ENCODE peak calls at places on chromosomes 11 and 22, in ten cellular contexts. One of them, this sample, is unnamed.

GRCh38 chr11:28966951-28967350 is 858.8 kb downstream of the METTL15 start:
- DNase-seq in body of pancreas: no peak
- DNase-seq in HepG2: no peak
- DNase-seq in IMR-90: peak; percentile 55
- DNase-seq in A549: no peak
- DNase-seq in right lobe of liver: no peak
- DNase-seq in adrenal gland: no peak
- DNase-seq in stomach: no peak
- DNase-seq in heart left ventricle: no peak
- DNase-seq in H1: no peak
- DNase-seq in this sample: no peak

GRCh38 chr11:114202011-114202609 is 94.1 kb upstream of the NNMT start:
- DNase-seq in H1: no peak
- DNase-seq in stomach: no peak
- DNase-seq in A549: no peak
- DNase-seq in HepG2: no peak
- DNase-seq in heart left ventricle: no peak
- DNase-seq in right lobe of liver: no peak
- DNase-seq in adrenal gland: no peak
- DNase-seq in body of pancreas: no peak
- DNase-seq in IMR-90: no peak
- DNase-seq in this sample: no peak

GRCh38 chr22:28560005-28560742 is 119.5 kb downstream of the TTC28 start:
- DNase-seq in body of pancreas: no peak
- DNase-seq in stomach: no peak
- DNase-seq in H1: no peak
- DNase-seq in right lobe of liver: no peak
- DNase-seq in IMR-90: peak; percentile 82
- DNase-seq in HepG2: no peak
- DNase-seq in adrenal gland: peak; percentile 44
- DNase-seq in A549: peak; percentile 65
- DNase-seq in heart left ventricle: no peak
- DNase-seq in this sample: no peak

GRCh38 chr11:29333993-29334780 is 682.6 kb downstream of the KCNA4 start:
- DNase-seq in body of pancreas: no peak
- DNase-seq in A549: peak; percentile 74
- DNase-seq in HepG2: peak; percentile 32
- DNase-seq in stomach: no peak
- DNase-seq in IMR-90: peak; percentile 88
- DNase-seq in adrenal gland: no peak
- DNase-seq in right lobe of liver: no peak
- DNase-seq in heart left ventricle: no peak
- DNase-seq in H1: no peak
- DNase-seq in this sample: no peak

GRCh38 chr11:13042873-13043338 is 33.8 kb downstream of the RASSF10 start:
- DNase-seq in heart left ventricle: no peak
- DNase-seq in H1: no peak
- DNase-seq in A549: peak; percentile 70
- DNase-seq in right lobe of liver: no peak
- DNase-seq in stomach: no peak
- DNase-seq in body of pancreas: no peak
- DNase-seq in HepG2: peak; percentile 71
- DNase-seq in adrenal gland: no peak
- DNase-seq in IMR-90: no peak
- DNase-seq in this sample: no peak

GRCh38 chr11:129846508-129847335 is 31.1 kb downstream of the TMEM45B start:
- DNase-seq in IMR-90: peak; percentile 92
- DNase-seq in right lobe of liver: no peak
- DNase-seq in H1: no peak
- DNase-seq in body of pancreas: no peak
- DNase-seq in heart left ventricle: no peak
- DNase-seq in adrenal gland: no peak
- DNase-seq in A549: peak; percentile 61
- DNase-seq in stomach: no peak
- DNase-seq in HepG2: peak; percentile 83
- DNase-seq in this sample: no peak

GRCh38 chr11:117523680-117524079 is 196.0 kb downstream of the CEP164 start:
- DNase-seq in IMR-90: peak; percentile 58
- DNase-seq in body of pancreas: no peak
- DNase-seq in A549: no peak
- DNase-seq in HepG2: no peak
- DNase-seq in right lobe of liver: no peak
- DNase-seq in adrenal gland: no peak
- DNase-seq in stomach: no peak
- DNase-seq in H1: no peak
- DNase-seq in heart left ventricle: no peak
- DNase-seq in this sample: no peak

GRCh38 chr22:40819741-40820140 is 595 bp upstream of the SLC25A17 start:
- DNase-seq in A549: no peak
- DNase-seq in stomach: no peak
- DNase-seq in HepG2: no peak
- DNase-seq in body of pancreas: no peak
- DNase-seq in right lobe of liver: no peak
- DNase-seq in H1: no peak
- DNase-seq in heart left ventricle: no peak
- DNase-seq in IMR-90: peak; percentile 42
- DNase-seq in adrenal gland: no peak
- DNase-seq in this sample: no peak

GRCh38 chr11:47788181-47788580 is 21.0 kb upstream of the FNBP4 start:
- DNase-seq in H1: no peak
- DNase-seq in adrenal gland: no peak
- DNase-seq in stomach: no peak
- DNase-seq in body of pancreas: no peak
- DNase-seq in A549: no peak
- DNase-seq in HepG2: no peak
- DNase-seq in right lobe of liver: no peak
- DNase-seq in IMR-90: peak; percentile 24
- DNase-seq in heart left ventricle: no peak
- DNase-seq in this sample: no peak

GRCh38 chr11:74671520-74672196 is 59.6 kb downstream of the CHRDL2 start:
- DNase-seq in heart left ventricle: no peak
- DNase-seq in IMR-90: peak; percentile 86
- DNase-seq in right lobe of liver: no peak
- DNase-seq in H1: no peak
- DNase-seq in HepG2: no peak
- DNase-seq in A549: peak; percentile 51
- DNase-seq in body of pancreas: no peak
- DNase-seq in adrenal gland: no peak
- DNase-seq in stomach: no peak
- DNase-seq in this sample: no peak

DNA sequence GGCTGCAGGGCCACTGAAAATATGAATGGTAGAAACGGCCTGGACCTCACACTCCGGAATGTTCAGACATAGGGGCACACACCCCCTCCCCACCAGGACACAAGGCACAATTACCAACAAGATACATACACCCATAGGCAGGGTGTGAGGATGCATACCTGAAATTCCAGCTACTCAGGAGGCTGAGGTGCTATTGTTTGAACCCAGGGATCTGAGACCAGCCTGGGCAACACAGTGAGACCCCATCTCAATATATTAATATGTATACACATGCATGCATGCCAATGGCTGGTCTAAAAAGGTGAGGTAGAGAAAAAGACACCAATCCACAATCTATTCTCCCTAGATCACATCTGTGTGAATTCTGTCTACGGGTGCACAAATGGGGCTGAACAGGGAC is 403.3 kb downstream of the SHANK2 start:
- DNase-seq in HepG2: no peak
- DNase-seq in IMR-90: no peak
- DNase-seq in body of pancreas: no peak
- DNase-seq in right lobe of liver: no peak
- DNase-seq in A549: no peak
- DNase-seq in stomach: no peak
- DNase-seq in adrenal gland: no peak
- DNase-seq in H1: no peak
- DNase-seq in heart left ventricle: no peak
- DNase-seq in this sample: no peak
- TF ChIP-seq POLR2A in HepG2: no peak
- TF ChIP-seq POLR2A in IMR-90: no peak
- TF ChIP-seq POLR2A in body of pancreas: no peak
- TF ChIP-seq POLR2A in right lobe of liver: no peak
- TF ChIP-seq POLR2A in A549: no peak
- TF ChIP-seq POLR2A in stomach: no peak
- TF ChIP-seq POLR2A in adrenal gland: no peak
- TF ChIP-seq POLR2A in H1: no peak
- TF ChIP-seq POLR2A in heart left ventricle: no peak
- TF ChIP-seq POLR2A in this sample: no peak

DNA sequence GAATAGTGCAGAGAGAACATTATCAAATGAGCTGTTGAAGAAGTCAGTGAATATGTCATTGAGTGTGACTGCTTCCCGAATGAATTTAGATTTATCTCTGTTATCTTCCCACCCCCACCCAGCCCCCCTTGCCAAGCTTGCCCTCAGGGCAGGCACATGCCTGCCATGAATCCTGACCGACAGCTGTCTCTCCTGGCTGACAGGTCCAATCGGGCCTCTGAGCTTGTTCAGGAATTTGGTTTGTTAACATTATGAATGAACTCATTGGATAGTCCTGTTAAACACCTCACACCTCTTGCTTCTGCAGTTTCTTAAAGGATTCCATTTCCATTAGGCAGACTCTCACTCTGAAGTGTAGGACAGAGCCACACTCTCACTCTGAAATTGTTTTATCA is 357.7 kb downstream of the INSC start:
- DNase-seq in adrenal gland: no peak
- DNase-seq in A549: no peak
- DNase-seq in body of pancreas: no peak
- DNase-seq in heart left ventricle: no peak
- DNase-seq in H1: no peak
- DNase-seq in HepG2: no peak
- DNase-seq in IMR-90: no peak
- DNase-seq in stomach: no peak
- DNase-seq in right lobe of liver: no peak
- DNase-seq in this sample: no peak
- H3K4me3 ChIP-seq in adrenal gland: no peak overlapping the region
- H3K4me3 ChIP-seq in A549: no peak overlapping the region
- H3K4me3 ChIP-seq in body of pancreas: no peak overlapping the region
- H3K4me3 ChIP-seq in heart left ventricle: no peak overlapping the region
- H3K4me3 ChIP-seq in H1: no peak overlapping the region
- H3K4me3 ChIP-seq in HepG2: no peak overlapping the region
- H3K4me3 ChIP-seq in IMR-90: no peak overlapping the region
- H3K4me3 ChIP-seq in stomach: no peak overlapping the region
- H3K4me3 ChIP-seq in right lobe of liver: no peak overlapping the region
- H3K4me3 ChIP-seq in this sample: no peak overlapping the region

GRCh38 chr22:37804502-37804885 is 3.2 kb upstream of the GCAT start:
- DNase-seq in IMR-90: no peak
- DNase-seq in right lobe of liver: no peak
- DNase-seq in A549: no peak
- DNase-seq in body of pancreas: no peak
- DNase-seq in adrenal gland: no peak
- DNase-seq in heart left ventricle: peak; percentile 38
- DNase-seq in HepG2: no peak
- DNase-seq in H1: no peak
- DNase-seq in stomach: no peak
- DNase-seq in this sample: no peak

GRCh38 chr22:37803636-37804371 is 3.9 kb upstream of the GCAT start:
- DNase-seq in adrenal gland: no peak
- DNase-seq in stomach: no peak
- DNase-seq in IMR-90: no peak
- DNase-seq in HepG2: no peak
- DNase-seq in right lobe of liver: no peak
- DNase-seq in heart left ventricle: no peak
- DNase-seq in H1: no peak
- DNase-seq in body of pancreas: no peak
- DNase-seq in A549: no peak
- DNase-seq in this sample: no peak

GRCh38 chr22:37806409-37807338 is 1.1 kb upstream of the GCAT start:
- DNase-seq in IMR-90: peak; percentile 52
- DNase-seq in heart left ventricle: no peak
- DNase-seq in A549: peak; percentile 32
- DNase-seq in adrenal gland: peak; percentile 42
- DNase-seq in H1: no peak
- DNase-seq in right lobe of liver: no peak
- DNase-seq in stomach: peak; percentile 38
- DNase-seq in HepG2: peak; percentile 34
- DNase-seq in body of pancreas: peak; percentile 43
- DNase-seq in this sample: no peak

GRCh38 chr22:37805878-37806277 is 1.9 kb upstream of the GCAT start:
- DNase-seq in adrenal gland: no peak
- DNase-seq in right lobe of liver: no peak
- DNase-seq in A549: no peak
- DNase-seq in heart left ventricle: no peak
- DNase-seq in body of pancreas: no peak
- DNase-seq in stomach: no peak
- DNase-seq in HepG2: no peak
- DNase-seq in IMR-90: no peak
- DNase-seq in H1: no peak
- DNase-seq in this sample: no peak

GRCh38 chr22:37804886-37805857 is 2.6 kb upstream of the GCAT start:
- DNase-seq in body of pancreas: peak; percentile 93
- DNase-seq in heart left ventricle: peak; percentile 92
- DNase-seq in adrenal gland: peak; percentile 85
- DNase-seq in IMR-90: peak; percentile 70
- DNase-seq in right lobe of liver: peak; percentile 92
- DNase-seq in H1: no peak
- DNase-seq in HepG2: peak; percentile 73
- DNase-seq in stomach: peak; percentile 92
- DNase-seq in A549: peak; percentile 87
- DNase-seq in this sample: peak; percentile 89
- H3K27ac ChIP-seq in body of pancreas: peak overlapping the region; percentile 92
- H3K27ac ChIP-seq in heart left ventricle: peak overlapping the region; percentile 97
- H3K27ac ChIP-seq in adrenal gland: peak overlapping the region; percentile 83
- H3K27ac ChIP-seq in IMR-90: peak overlapping the region; percentile 68
- H3K27ac ChIP-seq in right lobe of liver: peak overlapping the region; percentile 83
- H3K27ac ChIP-seq in H1: peak overlapping the region; percentile 55
- H3K27ac ChIP-seq in HepG2: peak overlapping the region; percentile 77
- H3K27ac ChIP-seq in stomach: peak overlapping the region; percentile 90
- H3K27ac ChIP-seq in A549: peak overlapping the region; percentile 96
- H3K27ac ChIP-seq in this sample: peak overlapping the region; percentile 85

DNA sequence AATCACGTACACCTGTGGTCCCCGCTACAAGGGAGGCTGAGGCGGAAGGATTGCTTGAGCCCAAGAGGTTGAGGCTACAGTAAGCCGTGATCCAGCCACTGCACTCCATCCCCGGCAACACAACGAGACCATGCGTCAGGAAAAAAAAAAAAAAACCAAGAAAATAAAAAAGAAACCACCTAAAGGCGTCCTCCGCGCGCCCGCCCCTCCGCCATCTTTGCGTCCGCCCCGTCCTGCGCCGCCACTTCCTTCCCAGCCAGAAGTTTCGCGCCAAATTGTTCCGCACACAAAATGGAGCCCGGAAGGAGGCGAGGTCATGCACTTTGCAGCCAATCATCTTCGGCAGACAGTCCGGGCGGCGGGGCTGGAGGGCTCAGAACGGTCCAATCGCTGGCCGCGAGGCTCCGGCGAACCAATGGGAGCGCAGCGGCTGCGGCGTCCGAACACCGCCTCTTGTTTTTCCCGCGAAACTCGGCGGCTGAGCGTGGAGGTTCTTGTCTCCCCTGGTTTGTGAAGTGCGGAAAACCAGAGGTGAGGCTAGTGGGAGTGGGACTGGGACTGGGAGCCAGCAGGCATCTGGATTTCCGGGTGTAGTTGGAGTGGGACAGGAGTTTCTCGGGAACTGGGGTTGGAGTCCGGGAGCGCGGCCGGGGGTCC is at the start of gene MCM5:
- DNase-seq in right lobe of liver: peak; percentile 98
- DNase-seq in A549: peak; percentile 96
- DNase-seq in IMR-90: peak; percentile 96
- DNase-seq in HepG2: peak; percentile 94
- DNase-seq in stomach: peak; percentile 97
- DNase-seq in H1: peak; percentile 89
- DNase-seq in body of pancreas: peak; percentile 97
- DNase-seq in adrenal gland: peak; percentile 98
- DNase-seq in heart left ventricle: peak; percentile 98
- DNase-seq in this sample: peak; percentile 96
- TF ChIP-seq POLR2A in right lobe of liver: no peak
- TF ChIP-seq POLR2A in A549: no peak
- TF ChIP-seq POLR2A in IMR-90: peak; percentile 68
- TF ChIP-seq POLR2A in HepG2: peak; percentile 53
- TF ChIP-seq POLR2A in stomach: no peak
- TF ChIP-seq POLR2A in H1: peak; percentile 86
- TF ChIP-seq POLR2A in body of pancreas: peak; percentile 62
- TF ChIP-seq POLR2A in adrenal gland: no peak
- TF ChIP-seq POLR2A in heart left ventricle: no peak
- TF ChIP-seq POLR2A in this sample: no peak

GRCh38 chr22:24401824-24402434 is 25.5 kb upstream of the ADORA2A start:
- DNase-seq in right lobe of liver: no peak
- DNase-seq in HepG2: no peak
- DNase-seq in heart left ventricle: no peak
- DNase-seq in H1: no peak
- DNase-seq in body of pancreas: no peak
- DNase-seq in A549: no peak
- DNase-seq in IMR-90: no peak
- DNase-seq in stomach: no peak
- DNase-seq in adrenal gland: no peak
- DNase-seq in this sample: no peak
- H3K4me3 ChIP-seq in right lobe of liver: no peak overlapping the region
- H3K4me3 ChIP-seq in HepG2: no peak overlapping the region
- H3K4me3 ChIP-seq in heart left ventricle: no peak overlapping the region
- H3K4me3 ChIP-seq in H1: no peak overlapping the region
- H3K4me3 ChIP-seq in body of pancreas: no peak overlapping the region
- H3K4me3 ChIP-seq in A549: no peak overlapping the region
- H3K4me3 ChIP-seq in IMR-90: no peak overlapping the region
- H3K4me3 ChIP-seq in stomach: no peak overlapping the region
- H3K4me3 ChIP-seq in adrenal gland: no peak overlapping the region
- H3K4me3 ChIP-seq in this sample: no peak overlapping the region

This sample was measured in uterus.